ENCODE peak calls at places on chromosomes 5 and 9, in seven cellular contexts. One of them, this sample, is unnamed.
A peak's percentile ranks its signal among the peaks of the same experiment; 100 is the strongest.

GRCh38 chr9:38066167-38066906 is 2.7 kb downstream of the SHB start:
- DNase-seq in K562: no peak
- DNase-seq in cardiac muscle cell: no peak
- DNase-seq in CD8-positive, alpha-beta memory T cell: no peak
- DNase-seq in body of pancreas: peak; percentile 30
- DNase-seq in lower leg skin: no peak
- DNase-seq in adipocyte: no peak
- DNase-seq in this sample: no peak

GRCh38 chr9:107172979-107173347 is 110.1 kb upstream of the RAD23B start:
- DNase-seq in body of pancreas: no peak
- DNase-seq in cardiac muscle cell: no peak
- DNase-seq in CD8-positive, alpha-beta memory T cell: no peak
- DNase-seq in adipocyte: no peak
- DNase-seq in K562: no peak
- DNase-seq in lower leg skin: no peak
- DNase-seq in this sample: no peak

GRCh38 chr9:18632624-18633407 is 158.9 kb downstream of the ADAMTSL1 start:
- DNase-seq in K562: no peak
- DNase-seq in adipocyte: peak; percentile 84
- DNase-seq in lower leg skin: no peak
- DNase-seq in body of pancreas: no peak
- DNase-seq in CD8-positive, alpha-beta memory T cell: no peak
- DNase-seq in cardiac muscle cell: no peak
- DNase-seq in this sample: peak; percentile 93

GRCh38 chr9:37554318-37554717 is 21.9 kb downstream of the FBXO10 start:
- DNase-seq in adipocyte: no peak
- DNase-seq in K562: no peak
- DNase-seq in body of pancreas: no peak
- DNase-seq in cardiac muscle cell: no peak
- DNase-seq in lower leg skin: no peak
- DNase-seq in CD8-positive, alpha-beta memory T cell: no peak
- DNase-seq in this sample: no peak

GRCh38 chr9:75604661-75605060 is 285.8 kb upstream of the PCSK5 start:
- DNase-seq in K562: no peak
- DNase-seq in body of pancreas: no peak
- DNase-seq in cardiac muscle cell: no peak
- DNase-seq in CD8-positive, alpha-beta memory T cell: no peak
- DNase-seq in lower leg skin: no peak
- DNase-seq in adipocyte: no peak
- DNase-seq in this sample: no peak

GRCh38 chr9:70493046-70493445 is 78.6 kb upstream of the KLF9 start:
- DNase-seq in K562: no peak
- DNase-seq in lower leg skin: no peak
- DNase-seq in adipocyte: no peak
- DNase-seq in CD8-positive, alpha-beta memory T cell: no peak
- DNase-seq in cardiac muscle cell: no peak
- DNase-seq in body of pancreas: no peak
- DNase-seq in this sample: peak; percentile 66

GRCh38 chr5:107418071-107418470 is 252.7 kb downstream of the EFNA5 start:
- DNase-seq in lower leg skin: no peak
- DNase-seq in K562: no peak
- DNase-seq in cardiac muscle cell: no peak
- DNase-seq in body of pancreas: no peak
- DNase-seq in CD8-positive, alpha-beta memory T cell: no peak
- DNase-seq in adipocyte: no peak
- DNase-seq in this sample: no peak

GRCh38 chr9:78601957-78602565 is 305.1 kb downstream of the PSAT1 start:
- DNase-seq in adipocyte: peak; percentile 80
- DNase-seq in lower leg skin: no peak
- DNase-seq in cardiac muscle cell: peak; percentile 43
- DNase-seq in CD8-positive, alpha-beta memory T cell: no peak
- DNase-seq in K562: peak; percentile 7
- DNase-seq in body of pancreas: peak; percentile 55
- DNase-seq in this sample: peak; percentile 58

GRCh38 chr5:150553402-150553801 is 45.5 kb downstream of the NDST1 start:
- DNase-seq in lower leg skin: no peak
- DNase-seq in body of pancreas: no peak
- DNase-seq in cardiac muscle cell: no peak
- DNase-seq in adipocyte: no peak
- DNase-seq in CD8-positive, alpha-beta memory T cell: no peak
- DNase-seq in K562: no peak
- DNase-seq in this sample: no peak

GRCh38 chr5:6745706-6746217 is 32.5 kb downstream of the TENT4A start:
- DNase-seq in lower leg skin: no peak
- DNase-seq in cardiac muscle cell: peak; percentile 56
- DNase-seq in adipocyte: peak; percentile 70
- DNase-seq in K562: peak; percentile 43
- DNase-seq in CD8-positive, alpha-beta memory T cell: no peak
- DNase-seq in body of pancreas: peak; percentile 61
- DNase-seq in this sample: peak; percentile 84

GRCh38 chr5:33430983-33431382 is 9.8 kb upstream of the TARS1 start:
- DNase-seq in K562: no peak
- DNase-seq in cardiac muscle cell: no peak
- DNase-seq in CD8-positive, alpha-beta memory T cell: no peak
- DNase-seq in adipocyte: no peak
- DNase-seq in body of pancreas: no peak
- DNase-seq in lower leg skin: no peak
- DNase-seq in this sample: no peak

GRCh38 chr5:150293091-150293941 is 3.7 kb upstream of the CAMK2A start:
- DNase-seq in cardiac muscle cell: no peak
- DNase-seq in body of pancreas: no peak
- DNase-seq in K562: peak; percentile 83
- DNase-seq in adipocyte: no peak
- DNase-seq in lower leg skin: no peak
- DNase-seq in CD8-positive, alpha-beta memory T cell: no peak
- DNase-seq in this sample: no peak

GRCh38 chr5:83608122-83608521 is 112.5 kb downstream of the HAPLN1 start:
- DNase-seq in body of pancreas: peak; percentile 25
- DNase-seq in cardiac muscle cell: peak; percentile 72
- DNase-seq in lower leg skin: no peak
- DNase-seq in CD8-positive, alpha-beta memory T cell: no peak
- DNase-seq in adipocyte: peak; percentile 73
- DNase-seq in K562: peak; percentile 39
- DNase-seq in this sample: peak; percentile 62

GRCh38 chr5:10946050-10946449 is 185.0 kb upstream of the DAP start:
- DNase-seq in adipocyte: no peak
- DNase-seq in CD8-positive, alpha-beta memory T cell: no peak
- DNase-seq in K562: no peak
- DNase-seq in cardiac muscle cell: no peak
- DNase-seq in lower leg skin: no peak
- DNase-seq in body of pancreas: no peak
- DNase-seq in this sample: no peak

GRCh38 chr9:13071921-13072320 is 207.6 kb downstream of the MPDZ start:
- DNase-seq in K562: no peak
- DNase-seq in lower leg skin: no peak
- DNase-seq in CD8-positive, alpha-beta memory T cell: no peak
- DNase-seq in body of pancreas: no peak
- DNase-seq in cardiac muscle cell: no peak
- DNase-seq in adipocyte: no peak
- DNase-seq in this sample: no peak

GRCh38 chr5:169084775-169085566 is 216.0 kb downstream of the SLIT3 start:
- DNase-seq in CD8-positive, alpha-beta memory T cell: no peak
- DNase-seq in lower leg skin: no peak
- DNase-seq in cardiac muscle cell: no peak
- DNase-seq in body of pancreas: no peak
- DNase-seq in K562: no peak
- DNase-seq in adipocyte: no peak
- DNase-seq in this sample: no peak

GRCh38 chr9:79524266-79524665 is 47.5 kb upstream of the TLE4 start:
- DNase-seq in body of pancreas: no peak
- DNase-seq in CD8-positive, alpha-beta memory T cell: no peak
- DNase-seq in K562: no peak
- DNase-seq in cardiac muscle cell: no peak
- DNase-seq in adipocyte: peak; percentile 33
- DNase-seq in lower leg skin: no peak
- DNase-seq in this sample: peak; percentile 24

GRCh38 chr5:17042041-17042440 is 106.0 kb upstream of the MYO10 start:
- DNase-seq in adipocyte: no peak
- DNase-seq in K562: no peak
- DNase-seq in body of pancreas: no peak
- DNase-seq in CD8-positive, alpha-beta memory T cell: no peak
- DNase-seq in cardiac muscle cell: no peak
- DNase-seq in lower leg skin: no peak
- DNase-seq in this sample: no peak

GRCh38 chr5:124333295-124333979 is 413.0 kb downstream of the ZNF608 start:
- DNase-seq in body of pancreas: no peak
- DNase-seq in cardiac muscle cell: no peak
- DNase-seq in K562: no peak
- DNase-seq in CD8-positive, alpha-beta memory T cell: no peak
- DNase-seq in lower leg skin: no peak
- DNase-seq in adipocyte: no peak
- DNase-seq in this sample: no peak

GRCh38 chr5:6349387-6349786 is 29.0 kb downstream of the MED10 start:
- DNase-seq in cardiac muscle cell: no peak
- DNase-seq in CD8-positive, alpha-beta memory T cell: no peak
- DNase-seq in K562: no peak
- DNase-seq in body of pancreas: no peak
- DNase-seq in adipocyte: no peak
- DNase-seq in lower leg skin: no peak
- DNase-seq in this sample: no peak

GRCh38 chr9:70696694-70697335 is 282.4 kb upstream of the KLF9 start:
- DNase-seq in body of pancreas: no peak
- DNase-seq in K562: no peak
- DNase-seq in lower leg skin: no peak
- DNase-seq in CD8-positive, alpha-beta memory T cell: no peak
- DNase-seq in cardiac muscle cell: no peak
- DNase-seq in adipocyte: no peak
- DNase-seq in this sample: no peak

GRCh38 chr9:105205787-105206511 is 38.5 kb upstream of the SLC44A1 start:
- DNase-seq in adipocyte: peak; percentile 94
- DNase-seq in K562: no peak
- DNase-seq in cardiac muscle cell: no peak
- DNase-seq in CD8-positive, alpha-beta memory T cell: no peak
- DNase-seq in body of pancreas: peak; percentile 51
- DNase-seq in lower leg skin: peak; percentile 80
- DNase-seq in this sample: peak; percentile 95

GRCh38 chr5:61184708-61185107 is 22.4 kb upstream of the SMIM15 start:
- DNase-seq in lower leg skin: no peak
- DNase-seq in cardiac muscle cell: no peak
- DNase-seq in CD8-positive, alpha-beta memory T cell: no peak
- DNase-seq in body of pancreas: no peak
- DNase-seq in adipocyte: peak; percentile 50
- DNase-seq in K562: no peak
- DNase-seq in this sample: no peak

GRCh38 chr5:5145651-5146529 is 5.8 kb downstream of the ADAMTS16 start:
- DNase-seq in CD8-positive, alpha-beta memory T cell: no peak
- DNase-seq in lower leg skin: no peak
- DNase-seq in adipocyte: no peak
- DNase-seq in K562: no peak
- DNase-seq in body of pancreas: no peak
- DNase-seq in cardiac muscle cell: no peak
- DNase-seq in this sample: peak; percentile 15

GRCh38 chr5:72443883-72444282 is 63.3 kb downstream of the ZNF366 start:
- DNase-seq in CD8-positive, alpha-beta memory T cell: no peak
- DNase-seq in lower leg skin: no peak
- DNase-seq in body of pancreas: no peak
- DNase-seq in adipocyte: no peak
- DNase-seq in K562: no peak
- DNase-seq in cardiac muscle cell: no peak
- DNase-seq in this sample: no peak

GRCh38 chr5:42756630-42757601 is at the start of gene CCDC152:
- DNase-seq in CD8-positive, alpha-beta memory T cell: peak; percentile 70
- DNase-seq in adipocyte: no peak
- DNase-seq in cardiac muscle cell: peak; percentile 19
- DNase-seq in K562: peak; percentile 44
- DNase-seq in lower leg skin: no peak
- DNase-seq in body of pancreas: peak; percentile 14
- DNase-seq in this sample: peak; percentile 30

GRCh38 chr9:83708515-83709158 is 879 bp upstream of the UBQLN1 start:
- DNase-seq in K562: peak; percentile 77
- DNase-seq in CD8-positive, alpha-beta memory T cell: peak; percentile 70
- DNase-seq in cardiac muscle cell: peak; percentile 50
- DNase-seq in body of pancreas: peak; percentile 84
- DNase-seq in lower leg skin: peak; percentile 88
- DNase-seq in adipocyte: peak; percentile 66
- DNase-seq in this sample: peak; percentile 72

GRCh38 chr5:177396807-177397206 is 3.7 kb downstream of the PFN3 start:
- DNase-seq in body of pancreas: no peak
- DNase-seq in K562: no peak
- DNase-seq in cardiac muscle cell: no peak
- DNase-seq in lower leg skin: no peak
- DNase-seq in CD8-positive, alpha-beta memory T cell: no peak
- DNase-seq in adipocyte: no peak
- DNase-seq in this sample: no peak

GRCh38 chr5:9059920-9060691 is 485.8 kb downstream of the SEMA5A start:
- DNase-seq in body of pancreas: peak; percentile 17
- DNase-seq in CD8-positive, alpha-beta memory T cell: no peak
- DNase-seq in cardiac muscle cell: no peak
- DNase-seq in K562: no peak
- DNase-seq in adipocyte: peak; percentile 81
- DNase-seq in lower leg skin: peak; percentile 38
- DNase-seq in this sample: peak; percentile 98

GRCh38 chr5:56115589-56115988 is 117.5 kb downstream of the ANKRD55 start:
- DNase-seq in lower leg skin: no peak
- DNase-seq in body of pancreas: no peak
- DNase-seq in adipocyte: no peak
- DNase-seq in CD8-positive, alpha-beta memory T cell: no peak
- DNase-seq in K562: no peak
- DNase-seq in cardiac muscle cell: no peak
- DNase-seq in this sample: no peak
- H3K4me3 ChIP-seq in lower leg skin: no peak overlapping the region
- H3K4me3 ChIP-seq in body of pancreas: no peak overlapping the region
- H3K4me3 ChIP-seq in adipocyte: no peak overlapping the region
- H3K4me3 ChIP-seq in CD8-positive, alpha-beta memory T cell: no peak overlapping the region
- H3K4me3 ChIP-seq in K562: no peak overlapping the region
- H3K4me3 ChIP-seq in cardiac muscle cell: no peak overlapping the region
- H3K4me3 ChIP-seq in this sample: no peak overlapping the region

GRCh38 chr5:88875609-88876234 is 7.3 kb downstream of the MEF2C start:
- DNase-seq in lower leg skin: no peak
- DNase-seq in body of pancreas: no peak
- DNase-seq in K562: no peak
- DNase-seq in cardiac muscle cell: no peak
- DNase-seq in adipocyte: peak; percentile 8
- DNase-seq in CD8-positive, alpha-beta memory T cell: no peak
- DNase-seq in this sample: peak; percentile 35
- H3K4me3 ChIP-seq in lower leg skin: no peak overlapping the region
- H3K4me3 ChIP-seq in body of pancreas: no peak overlapping the region
- H3K4me3 ChIP-seq in K562: no peak overlapping the region
- H3K4me3 ChIP-seq in cardiac muscle cell: no peak overlapping the region
- H3K4me3 ChIP-seq in adipocyte: no peak overlapping the region
- H3K4me3 ChIP-seq in CD8-positive, alpha-beta memory T cell: no peak overlapping the region
- H3K4me3 ChIP-seq in this sample: no peak overlapping the region

DNA sequence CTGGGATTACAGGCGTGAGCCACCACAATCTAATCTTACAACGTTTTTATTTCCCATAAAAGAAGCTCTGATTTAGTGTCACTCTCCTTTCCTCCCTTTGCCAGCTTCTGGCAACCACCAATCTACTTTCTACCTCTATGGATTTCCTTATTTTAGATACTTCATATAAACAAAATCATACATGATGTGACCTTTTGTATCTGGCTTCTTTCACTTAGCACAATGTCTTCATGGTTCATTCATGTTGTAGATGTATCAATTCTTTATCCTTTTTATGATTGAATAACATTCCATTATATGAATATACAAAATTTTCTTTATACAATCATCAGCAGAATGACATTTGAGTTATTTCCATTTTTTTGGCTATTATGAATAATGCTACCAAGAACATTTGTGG is 9.7 kb upstream of the TRIO start:
- DNase-seq in lower leg skin: no peak
- DNase-seq in adipocyte: no peak
- DNase-seq in body of pancreas: no peak
- DNase-seq in K562: no peak
- DNase-seq in CD8-positive, alpha-beta memory T cell: no peak
- DNase-seq in cardiac muscle cell: no peak
- DNase-seq in this sample: no peak
- H3K4me3 ChIP-seq in lower leg skin: no peak overlapping the region
- H3K4me3 ChIP-seq in adipocyte: no peak overlapping the region
- H3K4me3 ChIP-seq in body of pancreas: no peak overlapping the region
- H3K4me3 ChIP-seq in K562: no peak overlapping the region
- H3K4me3 ChIP-seq in CD8-positive, alpha-beta memory T cell: no peak overlapping the region
- H3K4me3 ChIP-seq in cardiac muscle cell: no peak overlapping the region
- H3K4me3 ChIP-seq in this sample: no peak overlapping the region

GRCh38 chr5:35859101-35859661 is 2.5 kb downstream of the IL7R start:
- DNase-seq in lower leg skin: no peak
- DNase-seq in cardiac muscle cell: no peak
- DNase-seq in CD8-positive, alpha-beta memory T cell: no peak
- DNase-seq in body of pancreas: no peak
- DNase-seq in adipocyte: no peak
- DNase-seq in K562: no peak
- DNase-seq in this sample: no peak
- H3K4me3 ChIP-seq in lower leg skin: no peak overlapping the region
- H3K4me3 ChIP-seq in cardiac muscle cell: no peak overlapping the region
- H3K4me3 ChIP-seq in CD8-positive, alpha-beta memory T cell: peak overlapping the region; percentile 93
- H3K4me3 ChIP-seq in body of pancreas: no peak overlapping the region
- H3K4me3 ChIP-seq in adipocyte: no peak overlapping the region
- H3K4me3 ChIP-seq in K562: no peak overlapping the region
- H3K4me3 ChIP-seq in this sample: no peak overlapping the region

This sample was measured in cardiac fibroblast.